ENCODE peak calls at places on chromosomes 3 and 15, in nine cellular contexts. Y is heart right ventricle, A is fibroblast of lung, N is PC-3, M is sigmoid colon, P is endothelial cell of umbilical vein, O is mucosa of descending colon, F is thoracic aorta, X is stomach. R is an unnamed sample.

GRCh38 chr15:86526938-86527735 is 447.5 kb downstream of the AGBL1 start:
- DNase-seq in P (no peak), O (no peak), X (no peak), M (no peak), A (no peak), N (no peak), Y (no peak), F (no peak), R (no peak)

GRCh38 chr3:133840055-133840737 is 34.6 kb downstream of the SRPRB start:
- DNase-seq in X (no peak), O (no peak), A (no peak), F (no peak), Y (no peak), M (peak; percentile 19), P (no peak), N (no peak), R (no peak)

GRCh38 chr3:48581621-48582481 is 13.3 kb downstream of the COL7A1 start:
- DNase-seq in X (no peak), Y (no peak), M (no peak), O (no peak), F (no peak), N (no peak), A (no peak), P (no peak), R (no peak)

GRCh38 chr3:156207802-156208685 is 87.7 kb downstream of the KCNAB1 start:
- DNase-seq in X (no peak), F (no peak), M (no peak), Y (no peak), O (no peak), N (peak; percentile 60), P (peak; percentile 44), A (no peak), R (no peak)

GRCh38 chr3:190076601-190077444 is 43.9 kb downstream of the P3H2 start:
- DNase-seq in A (peak; percentile 95), P (peak; percentile 86), N (peak; percentile 90), Y (no peak), X (no peak), M (no peak), F (peak; percentile 62), O (no peak), R (peak; percentile 35)

GRCh38 chr15:40554164-40554530 is 10.7 kb downstream of the CCDC32 start:
- DNase-seq in X (no peak), F (no peak), N (no peak), A (no peak), Y (no peak), O (no peak), P (peak; percentile 16), M (no peak), R (no peak)

GRCh38 chr3:27935492-27935891 is 213.4 kb upstream of the EOMES start:
- DNase-seq in N (no peak), F (no peak), O (no peak), Y (no peak), X (no peak), M (no peak), P (no peak), A (no peak), R (no peak)

GRCh38 chr15:89496155-89497098 is at the start of gene RHCG:
- DNase-seq in P (peak; percentile 52), X (no peak), M (no peak), F (no peak), A (peak; percentile 40), O (no peak), Y (no peak), N (no peak), R (no peak)

GRCh38 chr3:52848617-52849016 is 13.8 kb upstream of the MUSTN1 start:
- DNase-seq in A (peak; percentile 60), F (no peak), Y (no peak), N (peak; percentile 41), O (no peak), P (no peak), M (peak; percentile 76), X (no peak), R (no peak)

GRCh38 chr15:57947781-57948180 is 117.7 kb downstream of the ALDH1A2 start:
- DNase-seq in M (no peak), Y (peak; percentile 36), N (no peak), F (no peak), O (no peak), A (peak; percentile 9), X (no peak), P (peak; percentile 57), R (peak; percentile 38)

GRCh38 chr3:69649120-69649519 is 90.1 kb upstream of the MITF start:
- DNase-seq in O (no peak), Y (no peak), M (no peak), A (peak; percentile 25), N (peak; percentile 70), X (no peak), P (peak; percentile 69), F (no peak), R (no peak)

GRCh38 chr3:31466016-31466415 is 66.7 kb upstream of the STT3B start:
- DNase-seq in A (peak; percentile 11), N (peak; percentile 16), M (no peak), P (no peak), O (no peak), F (no peak), X (no peak), Y (no peak), R (no peak)

GRCh38 chr3:158916111-158916510 is 114.3 kb downstream of the MFSD1 start:
- DNase-seq in F (no peak), M (no peak), X (no peak), A (no peak), N (no peak), P (no peak), O (no peak), Y (no peak), R (no peak)

GRCh38 chr15:88894348-88894818 is 961 bp downstream of the HAPLN3 start:
- DNase-seq in F (no peak), Y (peak; percentile 63), A (peak; percentile 34), M (no peak), X (peak; percentile 76), O (peak; percentile 81), P (peak; percentile 72), N (peak; percentile 77), R (peak; percentile 57)

DNA sequence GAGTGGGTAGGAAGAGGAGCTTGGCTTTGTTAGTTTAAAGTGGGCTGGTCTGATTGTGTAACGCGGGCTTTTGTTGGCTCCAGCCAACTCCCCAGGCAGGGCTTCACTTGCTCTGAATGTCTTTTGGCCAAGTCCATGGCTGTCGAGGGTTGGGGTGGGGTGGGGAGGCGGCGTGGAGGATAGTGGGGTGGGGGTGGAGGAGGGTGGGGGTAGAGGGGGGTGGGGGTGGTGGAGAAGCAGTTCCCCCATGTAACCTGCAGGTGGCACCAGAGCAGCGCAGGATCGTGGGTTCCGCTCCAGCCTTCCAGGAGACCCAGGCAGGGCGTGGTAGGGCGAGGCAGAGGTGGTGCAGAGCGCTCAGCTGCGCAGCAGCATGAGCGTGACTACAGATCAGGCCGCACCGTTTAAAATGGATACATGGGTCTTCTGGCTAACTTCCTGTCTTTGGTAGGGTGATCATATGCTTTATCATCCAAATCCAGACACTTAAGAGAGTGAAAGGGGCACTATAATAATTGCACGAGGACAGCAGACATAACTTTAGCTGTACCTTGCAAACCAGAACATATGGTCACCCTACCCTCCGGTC is 28.3 kb downstream of the GOLGA6A start:
- DNase-seq in Y (peak; percentile 76), N (peak; percentile 77), O (peak; percentile 80), M (peak; percentile 94), A (peak; percentile 78), X (peak; percentile 71), F (no peak), P (peak; percentile 41), R (peak; percentile 82)
- H3K4me3 ChIP-seq in Y (no peak overlapping the region), N (no peak overlapping the region), O (no peak overlapping the region), M (no peak overlapping the region), A (no peak overlapping the region), X (no peak overlapping the region), F (peak overlapping the region; percentile 61), P (no peak overlapping the region), R (peak overlapping the region; percentile 3)

GRCh38 chr15:69727257-69727924 is 274.8 kb downstream of the RPLP1 start:
- DNase-seq in P (no peak), M (no peak), Y (no peak), F (no peak), N (no peak), X (no peak), O (no peak), A (no peak), R (no peak)

GRCh38 chr15:69732133-69732532 is 279.5 kb downstream of the RPLP1 start:
- DNase-seq in M (no peak), A (no peak), N (no peak), X (no peak), Y (no peak), F (no peak), P (no peak), O (no peak), R (no peak)

GRCh38 chr15:69730281-69731235 is 277.9 kb downstream of the RPLP1 start:
- DNase-seq in O (no peak), N (peak; percentile 51), M (no peak), X (no peak), P (peak; percentile 29), Y (no peak), A (no peak), F (no peak), R (no peak)

GRCh38 chr15:69731581-69731980 is 279.0 kb downstream of the RPLP1 start:
- DNase-seq in A (no peak), M (no peak), O (no peak), Y (no peak), P (no peak), N (no peak), X (no peak), F (no peak), R (no peak)

GRCh38 chr15:69729167-69729748 is 276.6 kb downstream of the RPLP1 start:
- DNase-seq in M (no peak), N (peak; percentile 45), Y (no peak), F (no peak), X (peak; percentile 58), A (peak; percentile 46), O (no peak), P (peak; percentile 39), R (no peak)
- TF ChIP-seq CTCF in M (peak; percentile 62), N (peak; percentile 87), Y (peak; percentile 73), F (peak; percentile 63), X (peak; percentile 49), A (peak; percentile 85), O (peak; percentile 34), P (peak; percentile 84), R (peak; percentile 64)

GRCh38 chr15:60420322-60420721 is 22.5 kb upstream of the ANXA2 start:
- DNase-seq in M (no peak), N (no peak), Y (no peak), F (no peak), O (no peak), X (no peak), A (no peak), P (no peak), R (no peak)
- H3K4me1 ChIP-seq in M (peaks cover 4% of the 10 kb centered on the region), N (peaks cover 49% of the 10 kb centered on the region), Y (no peaks in the 10 kb centered on the region), F (peaks cover 40% of the 10 kb centered on the region), O (no peaks in the 10 kb centered on the region), X (peaks cover 9% of the 10 kb centered on the region), A (peaks cover 9% of the 10 kb centered on the region), P (peaks cover 40% of the 10 kb centered on the region), R (no peaks in the 10 kb centered on the region)

GRCh38 chr15:25060472-25060803 is 105.7 kb downstream of the SNRPN start:
- DNase-seq in O (no peak), N (no peak), Y (no peak), A (no peak), M (no peak), P (no peak), F (no peak), X (peak; percentile 23), R (no peak)
- H3K4me3 ChIP-seq in O (no peak overlapping the region), N (no peak overlapping the region), Y (no peak overlapping the region), A (no peak overlapping the region), M (no peak overlapping the region), P (no peak overlapping the region), F (peak overlapping the region; percentile 21), X (no peak overlapping the region), R (no peak overlapping the region)

GRCh38 chr3:10482631-10483363 is 22.6 kb downstream of the ATP2B2 start:
- DNase-seq in P (no peak), N (no peak), O (no peak), X (no peak), Y (no peak), M (no peak), F (no peak), A (no peak), R (no peak)
- TF ChIP-seq CTCF in P (no peak), N (no peak), O (no peak), X (no peak), Y (no peak), M (no peak), F (no peak), A (no peak), R (no peak)